ENCODE peak calls at places on chromosomes 12 and 14, in six cellular contexts. C is activated T-helper 1 cell treated with Interleukin-2 at 50 U/mL for 16 hours, R is renal cortical epithelial cell, K is GM23338, O is epithelial cell of esophagus, T is pancreas. M is an unnamed sample.
A peak's percentile ranks its signal among the peaks of the same experiment; 100 is the strongest.

GRCh38 chr12:101594700-101595099 is at the start of gene MYBPC1:
- DNase-seq in C (no peak), R (no peak), K (peak; percentile 49), O (no peak), T (no peak), M (no peak)

GRCh38 chr14:22200977-22201605 is 387.9 kb downstream of the DAD1 start:
- DNase-seq in C (no peak), R (peak; percentile 87), K (peak; percentile 86), O (peak; percentile 78), T (no peak), M (peak; percentile 48)

GRCh38 chr12:115942346-115942745 is 335.1 kb downstream of the MED13L start:
- DNase-seq in C (no peak), R (no peak), K (no peak), O (no peak), T (no peak), M (no peak)

GRCh38 chr12:76539727-76540126 is 19.8 kb downstream of the OSBPL8 start:
- DNase-seq in C (no peak), R (no peak), K (no peak), O (no peak), T (no peak), M (no peak)

GRCh38 chr14:64979336-64980074 is 7.2 kb upstream of the FNTB start:
- DNase-seq in C (no peak), R (peak; percentile 65), K (peak; percentile 28), O (no peak), T (no peak), M (no peak)

GRCh38 chr14:77593501-77593911 is 22.9 kb downstream of the SPTLC2 start:
- DNase-seq in C (no peak), R (peak; percentile 61), K (no peak), O (peak; percentile 36), T (no peak), M (no peak)

GRCh38 chr14:96246535-96246839 is 9.5 kb upstream of the BDKRB1 start:
- DNase-seq in C (no peak), R (peak; percentile 80), K (no peak), O (peak; percentile 98), T (no peak), M (peak; percentile 93)

GRCh38 chr12:111715242-111715641 is 29.4 kb downstream of the ACAD10 start:
- DNase-seq in C (no peak), R (peak; percentile 9), K (no peak), O (no peak), T (no peak), M (no peak)

GRCh38 chr12:12156835-12157234 is 86.1 kb downstream of the BCL2L14 start:
- DNase-seq in C (no peak), R (peak; percentile 46), K (no peak), O (no peak), T (no peak), M (no peak)

GRCh38 chr12:49331360-49332222 is 5.4 kb downstream of the C1QL4 start:
- DNase-seq in C (no peak), R (peak; percentile 55), K (peak; percentile 81), O (peak; percentile 77), T (no peak), M (peak; percentile 72)

GRCh38 chr12:40031965-40032364 is 73.9 kb downstream of the SLC2A13 start:
- DNase-seq in C (no peak), R (peak; percentile 23), K (no peak), O (no peak), T (peak; percentile 21), M (no peak)

GRCh38 chr14:35987731-35988130 is 161.6 kb downstream of the BRMS1L start:
- DNase-seq in C (no peak), R (no peak), K (no peak), O (no peak), T (no peak), M (no peak)

GRCh38 chr14:75562048-75562447 is 16.4 kb upstream of the FLVCR2 start:
- DNase-seq in C (no peak), R (peak; percentile 18), K (no peak), O (peak; percentile 33), T (no peak), M (no peak)

GRCh38 chr14:72665259-72665658 is 228.6 kb downstream of the DPF3 start:
- DNase-seq in C (no peak), R (peak; percentile 100), K (no peak), O (peak; percentile 96), T (no peak), M (peak; percentile 85)

GRCh38 chr12:58500399-58500798 is 419.9 kb downstream of the LRIG3 start:
- DNase-seq in C (no peak), R (no peak), K (no peak), O (peak; percentile 51), T (no peak), M (no peak)

GRCh38 chr14:61523751-61524150 is 171.6 kb upstream of the HIF1A start:
- DNase-seq in C (no peak), R (no peak), K (no peak), O (peak; percentile 81), T (no peak), M (peak; percentile 35)

GRCh38 chr12:6871052-6871957 is 1.8 kb downstream of the SPSB2 start:
- DNase-seq in C (no peak), R (peak; percentile 29), K (peak; percentile 36), O (peak; percentile 87), T (no peak), M (peak; percentile 62)

GRCh38 chr12:47282206-47282605 is 202.4 kb upstream of the AMIGO2 start:
- DNase-seq in C (no peak), R (no peak), K (no peak), O (no peak), T (no peak), M (no peak)

GRCh38 chr12:29207120-29207519 is 58.0 kb downstream of the FAR2 start:
- DNase-seq in C (no peak), R (no peak), K (peak; percentile 37), O (no peak), T (no peak), M (no peak)